ENCODE peak calls at places on chromosomes 2 and 18, in four cellular contexts. T, C, E and B are unnamed samples.
A peak's percentile ranks its signal among the peaks of the same experiment; 100 is the strongest.

GRCh38 chr18:24982831-24983230 is 369.1 kb downstream of the ZNF521 start:
- DNase-seq in T (no peak), E (no peak), C (no peak), B (no peak)

GRCh38 chr2:170236639-170237037 is 58.7 kb downstream of the MYO3B start:
- DNase-seq in C (no peak), T (peak; percentile 54), E (no peak), B (no peak)

GRCh38 chr2:180411631-180412030 is 404.5 kb upstream of the CWC22 start:
- DNase-seq in C (no peak), E (no peak), T (no peak), B (no peak)

GRCh38 chr2:187470698-187471097 is 22.6 kb upstream of the CALCRL start:
- DNase-seq in E (no peak), T (no peak), C (no peak), B (no peak)

GRCh38 chr2:218832520-218832919 is 917 bp upstream of the PRKAG3 start:
- DNase-seq in E (no peak), T (no peak), C (no peak), B (no peak)

GRCh38 chr2:72887032-72887835 is at the start of gene SPR:
- DNase-seq in C (peak; percentile 43), E (peak; percentile 88), T (peak; percentile 90), B (no peak)

GRCh38 chr2:178912416-178913056 is 105.3 kb upstream of the TTN start:
- DNase-seq in E (no peak), C (no peak), T (no peak), B (no peak)

GRCh38 chr2:33777791-33778190 is 178.7 kb upstream of the FAM98A start:
- DNase-seq in C (no peak), T (no peak), E (no peak), B (no peak)

GRCh38 chr2:152743004-152743403 is 24.6 kb downstream of the ARL6IP6 start:
- DNase-seq in C (peak; percentile 8), T (peak; percentile 16), E (peak; percentile 24), B (peak; percentile 5)

GRCh38 chr2:95273911-95274290 is 348 bp upstream of the PROM2 start:
- DNase-seq in T (no peak), E (no peak), C (no peak), B (no peak)

GRCh38 chr2:126029316-126029715 is 626.6 kb upstream of the GYPC start:
- DNase-seq in E (no peak), C (no peak), T (no peak), B (no peak)

GRCh38 chr2:153235516-153235915 is 243.0 kb downstream of the RPRM start:
- DNase-seq in E (no peak), T (no peak), C (no peak), B (no peak)

GRCh38 chr2:181779288-181779871 is 99.1 kb upstream of the NEUROD1 start:
- DNase-seq in E (no peak), T (no peak), C (no peak), B (no peak)

GRCh38 chr2:33212151-33212550 is 264.3 kb upstream of the RASGRP3 start:
- DNase-seq in T (no peak), C (no peak), E (no peak), B (peak; percentile 52)

GRCh38 chr2:205683179-205683978 is 1.1 kb downstream of the NRP2 start:
- DNase-seq in T (no peak), E (no peak), C (no peak), B (no peak)

GRCh38 chr2:221943078-221943810 is 355.6 kb downstream of the PAX3 start:
- DNase-seq in C (no peak), T (no peak), E (no peak), B (no peak)

GRCh38 chr2:86143926-86144685 is 38.1 kb downstream of the PTCD3 start:
- DNase-seq in T (no peak), C (no peak), E (no peak), B (no peak)

GRCh38 chr2:129011466-129012061 is 692.9 kb upstream of the HS6ST1 start:
- DNase-seq in T (no peak), E (no peak), C (no peak), B (no peak)

GRCh38 chr2:70514612-70515055 is 39.0 kb downstream of the TGFA start:
- DNase-seq in T (no peak), E (no peak), C (no peak), B (no peak)

GRCh38 chr2:84711651-84712050 is 169.2 kb downstream of the TRABD2A start:
- DNase-seq in T (no peak), C (no peak), E (no peak), B (no peak)

GRCh38 chr2:73406996-73407395 is 21.4 kb downstream of the ALMS1 start:
- DNase-seq in E (no peak), T (no peak), C (no peak), B (no peak)

GRCh38 chr2:3661149-3661660 is 3.2 kb downstream of the ALLC start:
- DNase-seq in T (no peak), C (no peak), E (no peak), B (no peak)

GRCh38 chr2:959453-959852 is 8.8 kb downstream of the SNTG2 start:
- DNase-seq in T (no peak), C (no peak), E (no peak), B (no peak)

GRCh38 chr2:169895294-169895985 is 68.2 kb downstream of the UBR3 start:
- DNase-seq in C (no peak), E (no peak), T (no peak), B (no peak)

DNA sequence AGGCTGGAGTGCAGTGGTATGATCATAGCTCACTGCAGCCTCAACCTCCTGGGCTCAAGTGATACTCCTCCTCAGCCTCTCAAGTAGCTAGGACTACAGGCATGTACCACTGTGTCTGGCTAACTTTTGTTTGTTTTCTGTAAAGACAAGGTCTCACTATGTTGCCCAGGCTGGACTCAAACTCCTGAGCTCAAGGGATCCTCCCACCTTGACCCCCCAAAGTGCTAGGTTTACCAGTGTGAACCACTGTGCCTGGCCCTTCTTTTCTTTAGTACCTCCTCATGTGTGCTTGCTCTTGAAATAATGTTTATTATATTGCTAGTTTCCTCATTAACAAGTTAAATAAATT is 19.0 kb upstream of the COBLL1 start:
- DNase-seq in C (no peak), T (no peak), E (no peak), B (no peak)
- H3K9me3 ChIP-seq in C (no peaks in the 10 kb centered on the region), T (no peaks in the 10 kb centered on the region), E (no peaks in the 10 kb centered on the region), B (no peaks in the 10 kb centered on the region)

GRCh38 chr2:26608557-26608956 is 32.6 kb downstream of the CIB4 start:
- DNase-seq in C (no peak), E (no peak), T (no peak), B (no peak)
- TF ChIP-seq SIN3A in C (no peak), E (no peak), T (no peak), B (no peak)

GRCh38 chr18:58310517-58310916 is 266.5 kb downstream of the NEDD4L start:
- DNase-seq in C (no peak), E (no peak), T (no peak), B (no peak)

GRCh38 chr18:58309099-58309498 is 265.1 kb downstream of the NEDD4L start:
- DNase-seq in C (no peak), E (no peak), T (no peak), B (no peak)

GRCh38 chr18:58313491-58314032 is 269.5 kb downstream of the NEDD4L start:
- DNase-seq in E (no peak), C (no peak), T (no peak), B (no peak)

GRCh38 chr18:58309610-58310239 is 265.7 kb downstream of the NEDD4L start:
- DNase-seq in E (no peak), T (no peak), C (no peak), B (no peak)

DNA sequence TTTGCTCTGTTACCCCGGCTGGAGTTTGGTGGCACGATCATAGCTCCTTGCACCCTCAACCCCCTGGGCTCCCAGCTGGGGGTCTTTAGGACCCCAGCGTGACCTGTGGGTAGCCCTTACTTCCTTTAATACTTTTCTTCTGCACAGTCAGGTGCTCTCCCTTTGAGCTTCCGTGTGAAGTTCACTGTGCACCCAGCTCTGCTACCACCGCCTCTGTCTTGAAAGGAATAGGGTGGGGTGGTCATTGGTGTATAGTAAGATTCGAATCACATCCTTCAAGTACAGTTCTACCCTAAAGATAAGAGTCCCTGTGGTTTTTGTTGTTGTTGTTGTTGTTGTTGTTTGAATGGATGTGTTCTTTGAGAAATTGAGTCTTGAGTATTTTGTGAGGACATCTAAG is 267.4 kb downstream of the NEDD4L start:
- DNase-seq in C (no peak), E (no peak), T (no peak), B (no peak)
- H3K27ac ChIP-seq in C (no peak overlapping the region), E (no peak overlapping the region), T (no peak overlapping the region), B (no peak overlapping the region)

GRCh38 chr2:123958011-123958410 is 67.1 kb upstream of the CNTNAP5 start:
- DNase-seq in T (no peak), C (no peak), E (no peak), B (no peak)

DNA sequence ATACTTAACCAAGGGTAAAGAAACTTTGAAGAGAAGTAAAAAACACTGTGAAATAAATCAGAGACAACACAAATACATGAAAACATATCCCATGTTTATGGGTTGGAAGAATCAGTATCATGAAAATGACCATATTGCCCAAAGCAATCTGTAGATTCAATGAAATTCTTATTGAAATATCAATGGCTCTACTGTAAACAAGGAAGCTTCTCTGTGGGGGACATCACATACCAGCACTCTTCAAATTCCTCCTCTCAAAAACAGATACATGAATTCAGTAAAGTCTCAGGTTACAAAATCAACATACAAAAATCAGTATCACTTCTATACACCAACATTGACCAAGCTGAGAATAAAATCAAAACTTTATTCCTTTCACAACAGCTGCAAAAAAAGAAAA is 63.5 kb upstream of the CNTNAP5 start:
- DNase-seq in T (no peak), E (no peak), C (no peak), B (no peak)
- H3K9me3 ChIP-seq in T (peaks cover 4% of the 10 kb centered on the region), E (no peaks in the 10 kb centered on the region), C (peaks cover 27% of the 10 kb centered on the region), B (no peaks in the 10 kb centered on the region)

GRCh38 chr18:41395695-41396094 is 559.3 kb upstream of the PIK3C3 start:
- DNase-seq in T (no peak), C (no peak), E (no peak), B (no peak)
- TF ChIP-seq SIN3A in T (no peak), C (no peak), E (no peak), B (no peak)